ENCODE peak calls at places on chromosomes 2 and 18, in four cellular contexts. One of them, this sample, is unnamed.

GRCh38 chr2:176081451-176081992 is 2.2 kb downstream of the EVX2 start:
- DNase-seq in B cell: no peak
- DNase-seq in AG09319: no peak
- DNase-seq in endothelial cell: no peak
- DNase-seq in this sample: no peak

GRCh38 chr2:158378926-158379325 is 77.6 kb downstream of the CCDC148 start:
- DNase-seq in B cell: no peak
- DNase-seq in AG09319: peak; percentile 4
- DNase-seq in endothelial cell: no peak
- DNase-seq in this sample: no peak

GRCh38 chr2:223087466-223087865 is 35.5 kb downstream of the KCNE4 start:
- DNase-seq in B cell: no peak
- DNase-seq in AG09319: no peak
- DNase-seq in endothelial cell: no peak
- DNase-seq in this sample: no peak

GRCh38 chr2:171479154-171479814 is 43.0 kb upstream of the CYBRD1 start:
- DNase-seq in B cell: no peak
- DNase-seq in AG09319: no peak
- DNase-seq in endothelial cell: no peak
- DNase-seq in this sample: peak; percentile 35

GRCh38 chr2:216730871-216731270 is 35.5 kb upstream of the IGFBP5 start:
- DNase-seq in B cell: no peak
- DNase-seq in AG09319: no peak
- DNase-seq in endothelial cell: no peak
- DNase-seq in this sample: no peak

GRCh38 chr2:198053776-198054175 is 249.4 kb downstream of the PLCL1 start:
- DNase-seq in B cell: no peak
- DNase-seq in AG09319: no peak
- DNase-seq in endothelial cell: no peak
- DNase-seq in this sample: no peak

GRCh38 chr2:235021752-235022151 is 69.9 kb downstream of the SH3BP4 start:
- DNase-seq in B cell: no peak
- DNase-seq in AG09319: peak; percentile 15
- DNase-seq in endothelial cell: no peak
- DNase-seq in this sample: no peak

GRCh38 chr2:77487074-77487803 is 34.9 kb downstream of the LRRTM4 start:
- DNase-seq in B cell: no peak
- DNase-seq in AG09319: no peak
- DNase-seq in endothelial cell: no peak
- DNase-seq in this sample: no peak

GRCh38 chr18:24270358-24270936 is 127.2 kb downstream of the OSBPL1A start:
- DNase-seq in B cell: no peak
- DNase-seq in AG09319: no peak
- DNase-seq in endothelial cell: no peak
- DNase-seq in this sample: no peak

GRCh38 chr18:63154350-63155152 is 165.0 kb downstream of the BCL2 start:
- DNase-seq in B cell: no peak
- DNase-seq in AG09319: no peak
- DNase-seq in endothelial cell: no peak
- DNase-seq in this sample: no peak

GRCh38 chr18:35969676-35970075 is 2.8 kb upstream of the RMP24 start:
- DNase-seq in B cell: no peak
- DNase-seq in AG09319: no peak
- DNase-seq in endothelial cell: no peak
- DNase-seq in this sample: no peak

GRCh38 chr18:30106356-30106755 is 936.2 kb downstream of the DSC3 start:
- DNase-seq in B cell: no peak
- DNase-seq in AG09319: no peak
- DNase-seq in endothelial cell: no peak
- DNase-seq in this sample: no peak

GRCh38 chr2:62723253-62723652 is 17.7 kb downstream of the EHBP1 start:
- DNase-seq in B cell: no peak
- DNase-seq in AG09319: no peak
- DNase-seq in endothelial cell: no peak
- DNase-seq in this sample: no peak

GRCh38 chr2:127410871-127411396 is 7.3 kb upstream of the PROC start:
- DNase-seq in B cell: no peak
- DNase-seq in AG09319: peak; percentile 23
- DNase-seq in endothelial cell: no peak
- DNase-seq in this sample: peak; percentile 80

GRCh38 chr2:226813148-226813701 is 13.6 kb upstream of the IRS1 start:
- DNase-seq in B cell: no peak
- DNase-seq in AG09319: no peak
- DNase-seq in endothelial cell: peak; percentile 14
- DNase-seq in this sample: no peak

GRCh38 chr2:239528883-239529282 is 128.1 kb upstream of the HDAC4 start:
- DNase-seq in B cell: no peak
- DNase-seq in AG09319: no peak
- DNase-seq in endothelial cell: no peak
- DNase-seq in this sample: no peak

GRCh38 chr18:26497881-26498280 is 50.5 kb downstream of the KCTD1 start:
- DNase-seq in B cell: no peak
- DNase-seq in AG09319: no peak
- DNase-seq in endothelial cell: no peak
- DNase-seq in this sample: no peak

GRCh38 chr2:23757686-23758433 is 169.1 kb downstream of the ATAD2B start:
- DNase-seq in B cell: no peak
- DNase-seq in AG09319: no peak
- DNase-seq in endothelial cell: no peak
- DNase-seq in this sample: no peak

GRCh38 chr2:23756593-23757292 is 170.2 kb downstream of the ATAD2B start:
- DNase-seq in B cell: no peak
- DNase-seq in AG09319: no peak
- DNase-seq in endothelial cell: no peak
- DNase-seq in this sample: no peak

GRCh38 chr2:23762141-23762540 is 164.8 kb downstream of the ATAD2B start:
- DNase-seq in B cell: no peak
- DNase-seq in AG09319: no peak
- DNase-seq in endothelial cell: no peak
- DNase-seq in this sample: no peak

GRCh38 chr2:23761638-23762037 is 165.3 kb downstream of the ATAD2B start:
- DNase-seq in B cell: no peak
- DNase-seq in AG09319: no peak
- DNase-seq in endothelial cell: no peak
- DNase-seq in this sample: no peak

GRCh38 chr2:23760746-23761145 is 166.2 kb downstream of the ATAD2B start:
- DNase-seq in B cell: no peak
- DNase-seq in AG09319: no peak
- DNase-seq in endothelial cell: no peak
- DNase-seq in this sample: no peak
- TF ChIP-seq CTCF in B cell: no peak
- TF ChIP-seq CTCF in AG09319: peak; percentile 31
- TF ChIP-seq CTCF in endothelial cell: peak; percentile 30
- TF ChIP-seq CTCF in this sample: no peak

GRCh38 chr2:13650586-13651180 is 933.9 kb downstream of the TRIB2 start:
- DNase-seq in B cell: no peak
- DNase-seq in AG09319: no peak
- DNase-seq in endothelial cell: no peak
- DNase-seq in this sample: no peak
- TF ChIP-seq CTCF in B cell: no peak
- TF ChIP-seq CTCF in AG09319: no peak
- TF ChIP-seq CTCF in endothelial cell: no peak
- TF ChIP-seq CTCF in this sample: no peak

GRCh38 chr2:48016620-48017019 is 110.3 kb upstream of the FBXO11 start:
- DNase-seq in B cell: no peak
- DNase-seq in AG09319: no peak
- DNase-seq in endothelial cell: no peak
- DNase-seq in this sample: no peak
- TF ChIP-seq CTCF in B cell: peak; percentile 17
- TF ChIP-seq CTCF in AG09319: no peak
- TF ChIP-seq CTCF in endothelial cell: peak; percentile 61
- TF ChIP-seq CTCF in this sample: no peak

DNA sequence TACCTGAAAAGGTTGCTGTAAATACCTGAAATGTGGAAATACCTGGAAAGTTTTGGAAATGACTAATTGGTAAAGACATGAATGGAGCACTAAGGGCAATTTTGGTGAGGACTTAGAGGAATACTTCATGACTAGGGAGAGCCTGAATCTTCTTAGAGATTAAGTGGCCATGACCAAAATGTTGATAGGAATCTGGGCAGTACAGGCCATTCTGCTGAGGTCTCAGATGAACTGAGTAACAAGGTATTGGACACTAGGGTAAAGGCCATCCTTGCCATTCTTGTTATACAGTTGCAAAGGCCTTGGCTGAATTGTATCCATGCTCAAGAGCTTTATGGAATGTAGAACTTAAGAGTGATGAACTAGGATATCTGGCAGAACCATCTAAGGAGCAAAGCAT is 742.9 kb upstream of the RAB6C start:
- DNase-seq in B cell: no peak
- DNase-seq in AG09319: no peak
- DNase-seq in endothelial cell: no peak
- DNase-seq in this sample: no peak
- TF ChIP-seq CTCF in B cell: no peak
- TF ChIP-seq CTCF in AG09319: no peak
- TF ChIP-seq CTCF in endothelial cell: no peak
- TF ChIP-seq CTCF in this sample: no peak

This sample was measured in GM20000.